ENCODE peak calls at places on chromosomes 11 and 22, in six cellular contexts. P, M, A, I, K and R are unnamed samples.

GRCh38 chr11:113477321-113477720 is 2.1 kb upstream of the DRD2 start:
- DNase-seq in M (no peak), A (peak), P (no peak), I (no peak), K (no peak), R (no peak)

GRCh38 chr11:35304393-35304790 is 115.0 kb downstream of the SLC1A2 start:
- DNase-seq in P (peak), M (no peak), I (peak), A (peak), K (no peak), R (no peak)

GRCh38 chr11:131601586-131601985 is 231.2 kb downstream of the NTM start:
- DNase-seq in A (no peak), K (no peak), I (no peak), P (peak), M (no peak), R (no peak)

GRCh38 chr11:111260761-111261160 is 15.2 kb downstream of the POU2AF2 start:
- DNase-seq in K (no peak), A (no peak), I (no peak), M (no peak), P (no peak), R (no peak)

GRCh38 chr11:4982678-4983077 is 12.0 kb upstream of the OR51L1 start:
- DNase-seq in P (no peak), I (no peak), M (no peak), A (no peak), K (no peak), R (no peak)

GRCh38 chr11:88329563-88330250 is 7.8 kb downstream of the CTSC start:
- DNase-seq in A (no peak), P (no peak), I (no peak), M (no peak), K (no peak), R (no peak)

GRCh38 chr11:47527186-47527585 is 25.7 kb downstream of the CELF1 start:
- DNase-seq in A (no peak), M (no peak), K (no peak), P (no peak), I (no peak), R (no peak)

GRCh38 chr22:33163815-33164214 is 105.6 kb upstream of the SYN3 start:
- DNase-seq in M (no peak), K (no peak), A (no peak), P (no peak), I (no peak), R (no peak)

GRCh38 chr22:44210721-44211120 is 30.0 kb downstream of the PARVG start:
- DNase-seq in M (no peak), K (no peak), I (peak), P (peak), A (peak), R (peak)

GRCh38 chr11:116637766-116638165 is 135.0 kb downstream of the BUD13 start:
- DNase-seq in P (no peak), I (no peak), M (no peak), K (no peak), A (no peak), R (no peak)

GRCh38 chr11:15590131-15590530 is 475.4 kb downstream of the INSC start:
- DNase-seq in P (peak), M (peak), A (no peak), K (no peak), I (no peak), R (no peak)

GRCh38 chr11:129224538-129224937 is 32.4 kb upstream of the ARHGAP32 start:
- DNase-seq in P (no peak), I (no peak), M (no peak), A (no peak), K (no peak), R (no peak)

GRCh38 chr11:50423208-50423607 is 390.5 kb downstream of the OR4C45 start:
- DNase-seq in K (no peak), P (no peak), I (no peak), M (no peak), A (peak), R (no peak)

GRCh38 chr11:14969922-14970323 is 2.2 kb downstream of the CALCA start:
- DNase-seq in K (no peak), M (peak), I (no peak), P (peak), A (peak), R (no peak)

GRCh38 chr11:17391493-17392355 is 3.3 kb upstream of the KCNJ11 start:
- DNase-seq in P (no peak), M (no peak), I (no peak), A (no peak), K (no peak), R (no peak)

GRCh38 chr11:57150454-57150917 is 31.3 kb upstream of the LRRC55 start:
- DNase-seq in P (peak), I (no peak), A (peak), K (no peak), M (no peak), R (no peak)

GRCh38 chr11:24636291-24636629 is 139.4 kb downstream of the LUZP2 start:
- DNase-seq in I (no peak), M (no peak), K (no peak), A (no peak), P (no peak), R (no peak)

GRCh38 chr22:43541022-43541421 is 129.2 kb downstream of the MPPED1 start:
- DNase-seq in K (no peak), P (no peak), I (no peak), M (no peak), A (no peak), R (no peak)

GRCh38 chr22:20442485-20443284 is 5.1 kb upstream of the SCARF2 start:
- DNase-seq in P (no peak), K (no peak), M (no peak), A (no peak), I (no peak), R (no peak)

GRCh38 chr22:20080776-20081654 is 974 bp downstream of the DGCR8 start:
- DNase-seq in M (peak), P (peak), I (peak), K (no peak), A (peak), R (no peak)

GRCh38 chr11:67732045-67732787 is 57.8 kb upstream of the ALDH3B2 start:
- DNase-seq in A (no peak), P (no peak), M (peak), K (no peak), I (no peak), R (no peak)

GRCh38 chr22:32847067-32847491 is 45.6 kb downstream of the TIMP3 start:
- DNase-seq in I (no peak), K (peak), A (peak), P (no peak), M (no peak), R (no peak)

GRCh38 chr11:125036933-125037332 is 26.2 kb upstream of the SLC37A2 start:
- DNase-seq in A (peak), M (peak), I (peak), K (no peak), P (peak), R (peak)

GRCh38 chr22:43734370-43735005 is 77.6 kb downstream of the EFCAB6 start:
- DNase-seq in K (no peak), A (no peak), I (peak), M (no peak), P (no peak), R (no peak)

GRCh38 chr11:6557063-6557462 is 46.4 kb downstream of the RRP8 start:
- DNase-seq in A (no peak), P (no peak), K (no peak), M (no peak), I (no peak), R (no peak)

GRCh38 chr11:103618532-103618931 is 417.9 kb upstream of the DDI1 start:
- DNase-seq in K (no peak), M (no peak), P (peak), I (peak), A (peak), R (no peak)

GRCh38 chr22:32862936-32863661 is 61.6 kb downstream of the TIMP3 start:
- DNase-seq in P (peak), K (no peak), M (no peak), A (no peak), I (no peak), R (no peak)

GRCh38 chr22:21758465-21758864 is 22.9 kb upstream of the YPEL1 start:
- DNase-seq in A (no peak), I (no peak), K (no peak), P (no peak), M (no peak), R (no peak)

GRCh38 chr11:9923280-9923679 is 259.4 kb downstream of the SWAP70 start:
- DNase-seq in P (no peak), M (no peak), K (no peak), A (no peak), I (no peak), R (no peak)

GRCh38 chr11:128881221-128881620 is 9.9 kb upstream of the KCNJ5 start:
- DNase-seq in A (no peak), M (peak), I (no peak), P (no peak), K (no peak), R (no peak)

GRCh38 chr11:2512431-2513407 is 67.9 kb downstream of the KCNQ1 start:
- DNase-seq in A (no peak), P (no peak), M (no peak), K (peak), I (no peak), R (no peak)

GRCh38 chr11:83007909-83008580 is 63.7 kb downstream of the RAB30 start:
- DNase-seq in K (peak), A (peak), M (peak), P (no peak), I (no peak), R (no peak)

GRCh38 chr22:21621891-21622623 is 7.8 kb downstream of the YDJC start:
- DNase-seq in M (no peak), I (no peak), P (peak), K (no peak), A (no peak), R (no peak)

GRCh38 chr11:69820441-69820840 is 1.2 kb upstream of the FGF3 start:
- DNase-seq in P (no peak), A (no peak), M (no peak), I (no peak), K (no peak), R (no peak)

GRCh38 chr22:43110927-43111623 is 525 bp downstream of the BIK start:
- DNase-seq in P (no peak), M (no peak), K (no peak), I (no peak), A (no peak), R (no peak)

GRCh38 chr11:8289426-8290047 is 25.9 kb upstream of the LMO1 start:
- DNase-seq in M (no peak), A (no peak), P (no peak), I (no peak), K (no peak), R (no peak)

GRCh38 chr11:29119691-29120328 is 897.0 kb downstream of the KCNA4 start:
- DNase-seq in P (peak), M (peak), A (peak), K (no peak), I (peak), R (peak)
- H3K4me3 ChIP-seq in P (no peak), M (peak), A (peak), K (no peak), I (peak), R (no peak)

DNA sequence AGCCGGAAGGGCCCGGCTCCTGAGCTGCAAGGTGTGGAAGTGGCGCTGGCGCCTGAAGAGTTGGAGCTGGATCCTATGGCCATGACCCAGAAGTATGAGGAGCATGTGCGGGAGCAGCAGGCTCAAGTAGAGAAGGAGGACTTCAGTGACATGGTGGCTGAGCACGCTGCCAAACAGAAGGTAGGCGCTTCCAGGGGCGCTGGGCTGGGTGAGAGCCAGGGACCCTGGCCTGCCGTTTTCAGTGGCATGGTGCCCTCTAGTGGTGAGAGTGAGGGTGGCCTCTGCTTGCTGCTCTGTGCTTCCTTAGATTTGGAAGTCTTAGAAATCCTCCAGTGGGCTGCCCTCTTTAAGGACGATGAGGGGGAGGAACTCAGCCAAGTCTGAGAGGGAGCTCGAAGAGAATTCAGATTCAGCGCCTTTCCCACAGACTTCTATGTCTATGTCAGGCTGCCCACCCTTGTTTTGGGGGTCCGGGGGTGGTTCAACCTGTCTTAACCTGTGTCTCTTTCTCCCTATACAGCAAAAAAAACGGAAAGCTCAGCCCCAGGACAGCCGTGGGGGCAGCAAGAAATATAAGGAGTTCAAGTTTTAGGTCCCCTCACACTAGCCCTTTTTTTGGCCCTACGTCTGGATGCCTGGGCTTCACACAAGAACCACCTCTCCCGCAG is 1.8 kb upstream of the PACS1 start:
- DNase-seq in K (peak), I (no peak), M (peak), P (peak), A (peak), R (peak)
- TF ChIP-seq CTCF in K (peak), I (peak), M (peak), P (peak), A (peak), R (peak)

GRCh38 chr22:28112130-28112529 is 193.1 kb upstream of the PITPNB start:
- DNase-seq in K (no peak), I (no peak), A (no peak), P (no peak), M (no peak), R (no peak)
- H3K4me3 ChIP-seq in K (no peak), I (no peak), A (no peak), P (no peak), M (no peak), R (no peak)

GRCh38 chr11:76523786-76524436 is 79.1 kb downstream of the EMSY start:
- DNase-seq in M (no peak), A (no peak), P (no peak), K (no peak), I (no peak), R (no peak)
- TF ChIP-seq CTCF in M (no peak), A (no peak), P (no peak), K (no peak), I (no peak), R (no peak)

GRCh38 chr11:120511804-120512726 is 517 bp downstream of the GRIK4 start:
- DNase-seq in P (no peak), I (no peak), A (no peak), M (no peak), K (no peak), R (no peak)
- H3K4me3 ChIP-seq in P (peak), I (no peak), A (no peak), M (peak), K (peak), R (no peak)

GRCh38 chr11:119307219-119307618 is 9.7 kb downstream of the MCAM start:
- DNase-seq in P (peak), K (no peak), A (no peak), M (no peak), I (no peak), R (no peak)
- TF ChIP-seq CTCF in P (no peak), K (no peak), A (peak), M (peak), I (no peak), R (peak)

DNA sequence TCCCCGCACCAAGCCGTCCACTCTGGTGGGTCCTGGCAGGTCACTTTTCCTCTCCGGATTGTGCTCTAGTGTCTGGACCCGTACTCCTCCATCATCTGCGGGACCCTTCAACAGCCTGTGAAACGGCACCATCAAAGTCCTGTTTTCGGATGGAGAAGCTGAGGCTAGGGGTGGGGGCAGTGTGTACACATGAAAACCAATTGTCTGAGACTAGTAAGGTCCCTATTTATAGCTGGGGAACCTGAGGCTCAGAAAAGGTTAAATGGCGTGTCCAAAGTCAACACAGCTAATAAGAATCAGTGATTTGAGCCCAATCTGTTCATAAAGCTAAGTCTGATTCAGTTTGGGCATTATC is 666 bp upstream of the LRRC32 start:
- DNase-seq in P (no peak), I (no peak), A (no peak), M (no peak), K (no peak), R (no peak)
- H3K4me3 ChIP-seq in P (peak), I (peak), A (peak), M (peak), K (peak), R (peak)

DNA sequence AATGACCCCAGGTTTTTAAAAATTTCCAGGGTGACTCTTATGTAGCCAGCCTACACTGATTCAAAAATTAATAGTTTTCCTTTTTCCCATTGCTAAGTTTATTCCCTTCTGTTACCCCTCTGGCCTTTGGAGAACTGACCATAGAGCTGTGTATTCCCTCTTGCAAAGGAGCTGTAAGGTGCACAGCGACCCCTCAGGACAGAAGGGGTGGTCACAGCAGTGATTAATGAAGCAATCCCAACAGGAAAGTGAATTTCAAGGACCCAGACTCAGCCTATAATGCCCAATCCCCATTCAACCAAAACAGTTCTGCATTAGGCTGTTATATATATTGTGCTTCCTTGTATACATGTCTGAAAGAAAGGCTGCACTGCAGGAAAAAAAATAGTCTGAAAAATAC is 147.1 kb downstream of the WT1 start:
- DNase-seq in M (no peak), A (no peak), I (no peak), K (no peak), P (no peak), R (no peak)
- TF ChIP-seq CTCF in M (peak), A (peak), I (no peak), K (no peak), P (no peak), R (peak)

GRCh38 chr11:120132645-120133185 is 5.2 kb downstream of the TRIM29 start:
- DNase-seq in A (no peak), M (no peak), P (no peak), K (no peak), I (no peak), R (no peak)
- H3K4me3 ChIP-seq in A (no peak), M (no peak), P (no peak), K (no peak), I (no peak), R (no peak)